ENCODE peak calls at places on chromosomes 1 and 21, in five cellular contexts. V is H4; Y is activated CD8-positive, alpha-beta memory T cell treated with anti-CD3 and anti-CD28 coated beads for 1 hour; Q is activated effector memory CD4-positive, alpha-beta T cell treated with Interleukin-2 at 50 U/mL for 16 hours; N is fibroblast of pulmonary artery. B is an unnamed sample.

GRCh38 chr1:93615201-93616150 is 66.2 kb downstream of the BCAR3 start:
- DNase-seq in V (peak; percentile 51), Y (no peak), Q (no peak), N (peak; percentile 71), B (peak; percentile 76)

GRCh38 chr1:79193211-79194079 is 186.9 kb upstream of the ADGRL4 start:
- DNase-seq in V (peak; percentile 42), Y (no peak), Q (no peak), N (peak; percentile 91), B (peak; percentile 86)

GRCh38 chr1:223271085-223271781 is 92.7 kb downstream of the SUSD4 start:
- DNase-seq in V (no peak), Y (no peak), Q (no peak), N (no peak), B (no peak)

GRCh38 chr1:53365405-53366063 is 37.7 kb upstream of the LRP8 start:
- DNase-seq in V (no peak), Y (no peak), Q (no peak), N (no peak), B (no peak)

GRCh38 chr1:226821719-226822085 is 48.7 kb upstream of the PSEN2 start:
- DNase-seq in V (no peak), Y (no peak), Q (no peak), N (peak; percentile 47), B (peak; percentile 72)

GRCh38 chr1:15283500-15283899 is 36.5 kb downstream of the FHAD1 start:
- DNase-seq in V (peak; percentile 63), Y (no peak), Q (no peak), N (no peak), B (no peak)

GRCh38 chr1:23793018-23793781 is 2.3 kb downstream of the LYPLA2 start:
- DNase-seq in V (peak; percentile 86), Y (no peak), Q (peak; percentile 14), N (peak; percentile 49), B (peak; percentile 35)

GRCh38 chr1:178541829-178542553 is 29.1 kb downstream of the TEX35 start:
- DNase-seq in V (no peak), Y (no peak), Q (peak; percentile 23), N (peak; percentile 9), B (peak; percentile 20)

GRCh38 chr1:181155339-181155738 is 66.8 kb downstream of the IER5 start:
- DNase-seq in V (no peak), Y (no peak), Q (no peak), N (no peak), B (no peak)

GRCh38 chr1:118118469-118118868 is 66.6 kb downstream of the SPAG17 start:
- DNase-seq in V (no peak), Y (no peak), Q (no peak), N (no peak), B (no peak)

GRCh38 chr1:176878750-176879536 is 285.6 kb downstream of the ASTN1 start:
- DNase-seq in V (no peak), Y (no peak), Q (no peak), N (no peak), B (no peak)

GRCh38 chr1:180234369-180235076 is 4.5 kb downstream of the LHX4 start:
- DNase-seq in V (no peak), Y (no peak), Q (no peak), N (no peak), B (no peak)

GRCh38 chr1:213194383-213194782 is 143.3 kb downstream of the RPS6KC1 start:
- DNase-seq in V (no peak), Y (no peak), Q (no peak), N (no peak), B (no peak)

GRCh38 chr21:32826317-32827167 is 55.0 kb upstream of the PAXBP1 start:
- DNase-seq in V (peak; percentile 53), Y (no peak), Q (no peak), N (peak; percentile 80), B (peak; percentile 80)

GRCh38 chr1:45246760-45247159 is 40.4 kb upstream of the ZSWIM5 start:
- DNase-seq in V (peak; percentile 69), Y (no peak), Q (no peak), N (peak; percentile 94), B (peak; percentile 90)

GRCh38 chr1:22547818-22548454 is 15.4 kb upstream of the EPHA8 start:
- DNase-seq in V (no peak), Y (no peak), Q (no peak), N (no peak), B (no peak)

GRCh38 chr21:17818158-17819113 is 720 bp downstream of the C21orf91 start:
- DNase-seq in V (peak; percentile 18), Y (no peak), Q (peak; percentile 49), N (peak; percentile 49), B (peak; percentile 35)

GRCh38 chr1:109910123-109910962 is at the start of gene CSF1:
- DNase-seq in V (peak; percentile 55), Y (no peak), Q (peak; percentile 36), N (peak; percentile 95), B (peak; percentile 94)

GRCh38 chr1:164561007-164561406 is 2.0 kb downstream of the PBX1 start:
- DNase-seq in V (no peak), Y (no peak), Q (no peak), N (peak; percentile 17), B (peak; percentile 39)

GRCh38 chr21:38721983-38722382 is 83.7 kb upstream of the ETS2 start:
- DNase-seq in V (peak; percentile 55), Y (no peak), Q (no peak), N (peak; percentile 56), B (no peak)

GRCh38 chr1:180837025-180837424 is 75.7 kb upstream of the KIAA1614 start:
- DNase-seq in V (no peak), Y (no peak), Q (no peak), N (no peak), B (no peak)

GRCh38 chr1:8495928-8496401 is 178.1 kb downstream of the SLC45A1 start:
- DNase-seq in V (no peak), Y (no peak), Q (no peak), N (no peak), B (no peak)

GRCh38 chr1:17736625-17737024 is 18.5 kb upstream of the ACTL8 start:
- DNase-seq in V (no peak), Y (no peak), Q (no peak), N (no peak), B (no peak)

GRCh38 chr21:16071082-16071481 is 341.3 kb downstream of the USP25 start:
- DNase-seq in V (peak; percentile 42), Y (no peak), Q (no peak), N (peak; percentile 21), B (peak; percentile 53)

GRCh38 chr1:114263343-114263742 is 109.7 kb upstream of the SYT6 start:
- DNase-seq in V (no peak), Y (no peak), Q (no peak), N (no peak), B (no peak)

GRCh38 chr21:34594566-34595234 is 20.2 kb downstream of the RCAN1 start:
- DNase-seq in V (no peak), Y (no peak), Q (no peak), N (no peak), B (no peak)

GRCh38 chr1:159781992-159782391 is 1.2 kb downstream of the DUSP23 start:
- DNase-seq in V (no peak), Y (no peak), Q (no peak), N (no peak), B (no peak)

GRCh38 chr21:28547795-28548194 is 444.9 kb downstream of the LTN1 start:
- DNase-seq in V (no peak), Y (no peak), Q (no peak), N (no peak), B (peak; percentile 50)

GRCh38 chr1:108678696-108679095 is 13.4 kb upstream of the PRPF38B start:
- DNase-seq in V (no peak), Y (no peak), Q (no peak), N (no peak), B (no peak)

GRCh38 chr1:236303675-236304074 is 21.9 kb upstream of the ERO1B start:
- DNase-seq in V (no peak), Y (no peak), Q (no peak), N (no peak), B (no peak)

GRCh38 chr1:208235356-208235982 is 8.7 kb downstream of the PLXNA2 start:
- DNase-seq in V (no peak), Y (no peak), Q (no peak), N (no peak), B (no peak)

GRCh38 chr1:200130552-200130951 is 103.0 kb downstream of the NR5A2 start:
- DNase-seq in V (no peak), Y (no peak), Q (no peak), N (peak; percentile 50), B (peak; percentile 10)

GRCh38 chr1:69377507-69377906 is 190.2 kb upstream of the LRRC7 start:
- DNase-seq in V (no peak), Y (no peak), Q (no peak), N (no peak), B (no peak)

GRCh38 chr21:45390121-45390751 is 14.7 kb upstream of the COL18A1 start:
- DNase-seq in V (no peak), Y (no peak), Q (no peak), N (no peak), B (no peak)

GRCh38 chr1:53554592-53555305 is 95.5 kb downstream of the DMRTB1 start:
- DNase-seq in V (no peak), Y (no peak), Q (no peak), N (no peak), B (no peak)

GRCh38 chr1:211648336-211648735 is 27.1 kb downstream of the NEK2 start:
- DNase-seq in V (peak; percentile 47), Y (no peak), Q (no peak), N (peak; percentile 72), B (peak; percentile 25)

GRCh38 chr21:35953570-35953969 is 106.8 kb downstream of the SETD4 start:
- DNase-seq in V (no peak), Y (no peak), Q (no peak), N (peak; percentile 56), B (peak; percentile 54)

GRCh38 chr1:65174585-65174984 is 26.6 kb downstream of the AK4 start:
- DNase-seq in V (peak; percentile 99), Y (no peak), Q (no peak), N (peak; percentile 97), B (peak; percentile 94)

GRCh38 chr1:67465371-67465770 is 35.2 kb upstream of the SERBP1 start:
- DNase-seq in V (no peak), Y (no peak), Q (no peak), N (no peak), B (no peak)

GRCh38 chr1:183239793-183240625 is 53.9 kb downstream of the LAMC2 start:
- DNase-seq in V (no peak), Y (no peak), Q (no peak), N (no peak), B (peak; percentile 79)

B was measured in fibroblast of the aortic adventitia.